ENCODE peak calls at places on chromosome 11, in eight cellular contexts. One of them, this sample, is unnamed.

GRCh38 chr11:132855516-132855915 is 676.8 kb downstream of the OPCML start:
- DNase-seq in ovary: no peak
- DNase-seq in spleen: no peak
- DNase-seq in mucosa of descending colon: no peak
- DNase-seq in tibial artery: no peak
- DNase-seq in astrocyte of the spinal cord: no peak
- DNase-seq in GM20000: no peak
- DNase-seq in cardiac fibroblast: no peak
- DNase-seq in this sample: no peak

GRCh38 chr11:86704710-86705109 is 32.3 kb upstream of the ME3 start:
- DNase-seq in ovary: no peak
- DNase-seq in spleen: no peak
- DNase-seq in mucosa of descending colon: no peak
- DNase-seq in tibial artery: no peak
- DNase-seq in astrocyte of the spinal cord: no peak
- DNase-seq in GM20000: no peak
- DNase-seq in cardiac fibroblast: no peak
- DNase-seq in this sample: no peak

GRCh38 chr11:3165152-3165705 is at the start of gene OSBPL5:
- DNase-seq in ovary: peak; percentile 85
- DNase-seq in spleen: peak; percentile 91
- DNase-seq in mucosa of descending colon: peak; percentile 87
- DNase-seq in tibial artery: peak; percentile 79
- DNase-seq in astrocyte of the spinal cord: peak; percentile 62
- DNase-seq in GM20000: no peak
- DNase-seq in cardiac fibroblast: peak; percentile 53
- DNase-seq in this sample: peak; percentile 67

GRCh38 chr11:67349457-67349856 is 3.9 kb downstream of the POLD4 start:
- DNase-seq in ovary: no peak
- DNase-seq in spleen: no peak
- DNase-seq in mucosa of descending colon: no peak
- DNase-seq in tibial artery: no peak
- DNase-seq in astrocyte of the spinal cord: no peak
- DNase-seq in GM20000: no peak
- DNase-seq in cardiac fibroblast: no peak
- DNase-seq in this sample: no peak

GRCh38 chr11:597166-597725 is 18.5 kb downstream of the IRF7 start:
- DNase-seq in ovary: no peak
- DNase-seq in spleen: no peak
- DNase-seq in mucosa of descending colon: no peak
- DNase-seq in tibial artery: no peak
- DNase-seq in astrocyte of the spinal cord: no peak
- DNase-seq in GM20000: no peak
- DNase-seq in cardiac fibroblast: no peak
- DNase-seq in this sample: no peak

GRCh38 chr11:116844722-116845121 is 7.3 kb upstream of the APOA1 start:
- DNase-seq in ovary: no peak
- DNase-seq in spleen: no peak
- DNase-seq in mucosa of descending colon: no peak
- DNase-seq in tibial artery: no peak
- DNase-seq in astrocyte of the spinal cord: no peak
- DNase-seq in GM20000: no peak
- DNase-seq in cardiac fibroblast: no peak
- DNase-seq in this sample: no peak

GRCh38 chr11:119567667-119568582 is 145.0 kb upstream of the THY1 start:
- DNase-seq in ovary: no peak
- DNase-seq in spleen: no peak
- DNase-seq in mucosa of descending colon: no peak
- DNase-seq in tibial artery: no peak
- DNase-seq in astrocyte of the spinal cord: peak; percentile 70
- DNase-seq in GM20000: no peak
- DNase-seq in cardiac fibroblast: peak; percentile 82
- DNase-seq in this sample: no peak

GRCh38 chr11:5204787-5205186 is 4.3 kb upstream of the OR51V1 start:
- DNase-seq in ovary: no peak
- DNase-seq in spleen: no peak
- DNase-seq in mucosa of descending colon: no peak
- DNase-seq in tibial artery: no peak
- DNase-seq in astrocyte of the spinal cord: peak; percentile 74
- DNase-seq in GM20000: peak; percentile 47
- DNase-seq in cardiac fibroblast: peak; percentile 84
- DNase-seq in this sample: no peak

GRCh38 chr11:47148903-47149535 is 27.7 kb downstream of the ARFGAP2 start:
- DNase-seq in ovary: peak; percentile 47
- DNase-seq in spleen: no peak
- DNase-seq in mucosa of descending colon: peak; percentile 51
- DNase-seq in tibial artery: no peak
- DNase-seq in astrocyte of the spinal cord: no peak
- DNase-seq in GM20000: no peak
- DNase-seq in cardiac fibroblast: no peak
- DNase-seq in this sample: no peak

GRCh38 chr11:65903068-65903481 is 2.9 kb upstream of the FOSL1 start:
- DNase-seq in ovary: no peak
- DNase-seq in spleen: no peak
- DNase-seq in mucosa of descending colon: no peak
- DNase-seq in tibial artery: no peak
- DNase-seq in astrocyte of the spinal cord: peak; percentile 82
- DNase-seq in GM20000: no peak
- DNase-seq in cardiac fibroblast: peak; percentile 92
- DNase-seq in this sample: no peak

DNA sequence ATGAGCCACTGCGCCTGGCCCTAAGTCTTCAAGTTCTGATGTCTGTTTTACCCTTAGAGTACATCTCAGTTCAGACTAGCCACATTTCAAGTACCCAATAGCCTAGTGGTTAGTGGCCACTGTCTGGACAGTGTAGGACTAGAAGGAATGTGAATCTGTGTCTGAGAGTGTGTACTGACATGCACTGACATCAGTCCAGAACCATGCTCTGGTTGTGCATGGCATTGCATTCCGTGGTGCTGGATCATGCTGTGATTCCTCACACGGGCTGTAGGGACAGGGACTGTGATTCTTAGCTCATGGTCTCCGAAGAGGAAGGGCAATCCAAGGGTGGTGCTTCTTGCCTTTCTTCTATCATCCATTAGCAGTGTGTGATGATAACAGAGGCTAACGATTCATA is 41.1 kb downstream of the AMOTL1 start:
- DNase-seq in ovary: no peak
- DNase-seq in spleen: no peak
- DNase-seq in mucosa of descending colon: no peak
- DNase-seq in tibial artery: no peak
- DNase-seq in astrocyte of the spinal cord: no peak
- DNase-seq in GM20000: no peak
- DNase-seq in cardiac fibroblast: peak; percentile 56
- DNase-seq in this sample: no peak
- TF ChIP-seq CTCF in ovary: no peak
- TF ChIP-seq CTCF in spleen: no peak
- TF ChIP-seq CTCF in mucosa of descending colon: no peak
- TF ChIP-seq CTCF in tibial artery: no peak
- TF ChIP-seq CTCF in astrocyte of the spinal cord: no peak
- TF ChIP-seq CTCF in GM20000: no peak
- TF ChIP-seq CTCF in cardiac fibroblast: no peak
- TF ChIP-seq CTCF in this sample: no peak

GRCh38 chr11:22432331-22433065 is 94.3 kb downstream of the SLC17A6 start:
- DNase-seq in ovary: peak; percentile 70
- DNase-seq in spleen: peak; percentile 69
- DNase-seq in mucosa of descending colon: no peak
- DNase-seq in tibial artery: peak; percentile 27
- DNase-seq in astrocyte of the spinal cord: peak; percentile 58
- DNase-seq in GM20000: no peak
- DNase-seq in cardiac fibroblast: peak; percentile 80
- DNase-seq in this sample: peak; percentile 20

GRCh38 chr11:22431074-22431473 is 92.9 kb downstream of the SLC17A6 start:
- DNase-seq in ovary: no peak
- DNase-seq in spleen: no peak
- DNase-seq in mucosa of descending colon: no peak
- DNase-seq in tibial artery: no peak
- DNase-seq in astrocyte of the spinal cord: no peak
- DNase-seq in GM20000: no peak
- DNase-seq in cardiac fibroblast: no peak
- DNase-seq in this sample: no peak

GRCh38 chr11:22430286-22430685 is 92.1 kb downstream of the SLC17A6 start:
- DNase-seq in ovary: no peak
- DNase-seq in spleen: no peak
- DNase-seq in mucosa of descending colon: no peak
- DNase-seq in tibial artery: no peak
- DNase-seq in astrocyte of the spinal cord: no peak
- DNase-seq in GM20000: no peak
- DNase-seq in cardiac fibroblast: no peak
- DNase-seq in this sample: no peak

DNA sequence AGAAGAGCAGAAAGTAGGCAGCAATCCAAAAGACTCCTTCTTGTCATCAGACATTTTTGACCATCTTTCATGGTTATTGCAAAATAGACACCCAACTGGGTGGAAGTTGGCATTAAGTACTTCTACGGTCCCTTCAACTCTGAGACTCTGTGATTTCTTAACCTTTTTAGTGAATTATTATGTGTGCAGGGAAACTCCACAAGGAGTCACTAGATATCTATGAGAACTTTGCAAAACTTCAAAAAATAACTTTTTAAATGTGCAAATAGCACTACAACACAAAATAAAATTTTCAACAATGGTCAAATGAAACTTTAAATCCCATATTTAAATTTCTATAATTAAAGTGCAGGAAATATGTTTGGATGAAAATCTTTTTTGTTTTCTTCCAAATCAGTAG is 88.7 kb downstream of the SLC17A6 start:
- DNase-seq in ovary: no peak
- DNase-seq in spleen: no peak
- DNase-seq in mucosa of descending colon: no peak
- DNase-seq in tibial artery: no peak
- DNase-seq in astrocyte of the spinal cord: no peak
- DNase-seq in GM20000: no peak
- DNase-seq in cardiac fibroblast: peak; percentile 4
- DNase-seq in this sample: no peak
- TF ChIP-seq CTCF in ovary: no peak
- TF ChIP-seq CTCF in spleen: no peak
- TF ChIP-seq CTCF in mucosa of descending colon: no peak
- TF ChIP-seq CTCF in tibial artery: no peak
- TF ChIP-seq CTCF in astrocyte of the spinal cord: peak; percentile 5
- TF ChIP-seq CTCF in GM20000: no peak
- TF ChIP-seq CTCF in cardiac fibroblast: no peak
- TF ChIP-seq CTCF in this sample: no peak

GRCh38 chr11:41461057-41461681 is 1.7 kb upstream of the LRRC4C start:
- DNase-seq in ovary: no peak
- DNase-seq in spleen: no peak
- DNase-seq in mucosa of descending colon: no peak
- DNase-seq in tibial artery: no peak
- DNase-seq in astrocyte of the spinal cord: peak; percentile 17
- DNase-seq in GM20000: peak; percentile 8
- DNase-seq in cardiac fibroblast: peak; percentile 33
- DNase-seq in this sample: no peak
- TF ChIP-seq CTCF in ovary: no peak
- TF ChIP-seq CTCF in spleen: no peak
- TF ChIP-seq CTCF in mucosa of descending colon: peak; percentile 37
- TF ChIP-seq CTCF in tibial artery: peak; percentile 52
- TF ChIP-seq CTCF in astrocyte of the spinal cord: peak; percentile 67
- TF ChIP-seq CTCF in GM20000: peak; percentile 28
- TF ChIP-seq CTCF in cardiac fibroblast: peak; percentile 79
- TF ChIP-seq CTCF in this sample: peak; percentile 75

DNA sequence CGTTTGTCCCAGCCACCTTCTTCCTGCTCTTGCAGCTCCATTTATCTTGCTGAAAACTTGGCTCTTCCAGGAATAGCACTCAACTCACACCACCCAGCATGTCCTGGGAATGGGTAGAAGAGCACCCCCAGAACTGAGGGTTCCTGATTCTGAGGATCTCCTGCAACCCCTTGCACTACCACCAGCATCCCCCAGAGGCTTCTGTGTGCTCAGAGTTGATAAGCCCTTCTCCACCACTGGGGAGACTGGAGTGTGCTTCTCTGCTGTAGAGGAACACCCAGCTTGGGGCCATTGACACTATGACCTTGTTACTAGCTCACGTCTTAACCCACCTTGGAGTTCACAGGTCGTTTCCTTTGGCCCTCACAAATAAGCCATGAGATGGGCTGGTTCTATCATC is 121.0 kb downstream of the GRIK4 start:
- DNase-seq in ovary: no peak
- DNase-seq in spleen: no peak
- DNase-seq in mucosa of descending colon: no peak
- DNase-seq in tibial artery: no peak
- DNase-seq in astrocyte of the spinal cord: no peak
- DNase-seq in GM20000: peak; percentile 59
- DNase-seq in cardiac fibroblast: no peak
- DNase-seq in this sample: no peak
- TF ChIP-seq CTCF in ovary: no peak
- TF ChIP-seq CTCF in spleen: no peak
- TF ChIP-seq CTCF in mucosa of descending colon: no peak
- TF ChIP-seq CTCF in tibial artery: no peak
- TF ChIP-seq CTCF in astrocyte of the spinal cord: peak; percentile 30
- TF ChIP-seq CTCF in GM20000: no peak
- TF ChIP-seq CTCF in cardiac fibroblast: no peak
- TF ChIP-seq CTCF in this sample: no peak

GRCh38 chr11:19810852-19811251 is 98.2 kb downstream of the NAV2 start:
- DNase-seq in ovary: no peak
- DNase-seq in spleen: no peak
- DNase-seq in mucosa of descending colon: no peak
- DNase-seq in tibial artery: no peak
- DNase-seq in astrocyte of the spinal cord: no peak
- DNase-seq in GM20000: no peak
- DNase-seq in cardiac fibroblast: no peak
- DNase-seq in this sample: no peak
- TF ChIP-seq CTCF in ovary: no peak
- TF ChIP-seq CTCF in spleen: no peak
- TF ChIP-seq CTCF in mucosa of descending colon: no peak
- TF ChIP-seq CTCF in tibial artery: no peak
- TF ChIP-seq CTCF in astrocyte of the spinal cord: no peak
- TF ChIP-seq CTCF in GM20000: no peak
- TF ChIP-seq CTCF in cardiac fibroblast: no peak
- TF ChIP-seq CTCF in this sample: no peak

GRCh38 chr11:17986711-17987220 is 26.1 kb downstream of the SERGEF start:
- DNase-seq in ovary: no peak
- DNase-seq in spleen: no peak
- DNase-seq in mucosa of descending colon: no peak
- DNase-seq in tibial artery: no peak
- DNase-seq in astrocyte of the spinal cord: no peak
- DNase-seq in GM20000: no peak
- DNase-seq in cardiac fibroblast: no peak
- DNase-seq in this sample: no peak
- TF ChIP-seq CTCF in ovary: no peak
- TF ChIP-seq CTCF in spleen: no peak
- TF ChIP-seq CTCF in mucosa of descending colon: no peak
- TF ChIP-seq CTCF in tibial artery: no peak
- TF ChIP-seq CTCF in astrocyte of the spinal cord: peak; percentile 21
- TF ChIP-seq CTCF in GM20000: no peak
- TF ChIP-seq CTCF in cardiac fibroblast: no peak
- TF ChIP-seq CTCF in this sample: no peak

This sample was measured in activated CD8-positive, alpha-beta T cell treated with anti-CD3 and anti-CD28 coated beads for 36 hours.